ENCODE peak calls at places on chromosomes 1 and 21, in eight cellular contexts. P is neural crest cell, R is ovary, L is endodermal cell, X is endothelial cell, G is dorsolateral prefrontal cortex, D is cardiac fibroblast, N is type B pancreatic cell. K is an unnamed sample.

GRCh38 chr1:174497461-174497860 is 49.7 kb downstream of the GPR52 start:
- DNase-seq in D (no peak), G (no peak), N (no peak), P (no peak), R (no peak), L (no peak), X (no peak), K (no peak)

GRCh38 chr1:27137022-27137542 is 17.8 kb downstream of the SLC9A1 start:
- DNase-seq in G (peak), R (no peak), X (no peak), N (no peak), L (peak), P (no peak), D (no peak), K (no peak)

GRCh38 chr1:184792450-184792969 is 37.9 kb upstream of the EDEM3 start:
- DNase-seq in N (no peak), G (peak), X (no peak), P (no peak), L (no peak), R (no peak), D (peak), K (no peak)

GRCh38 chr1:190849346-190849745 is 371.7 kb upstream of the BRINP3 start:
- DNase-seq in G (no peak), L (no peak), N (no peak), D (no peak), X (no peak), P (no peak), R (no peak), K (no peak)

GRCh38 chr1:201820413-201820812 is 8.5 kb upstream of the IPO9 start:
- DNase-seq in L (no peak), X (no peak), N (no peak), R (no peak), G (no peak), D (no peak), P (no peak), K (no peak)

GRCh38 chr21:42067531-42068255 is 3.4 kb upstream of the UMODL1 start:
- DNase-seq in R (no peak), D (no peak), L (no peak), N (no peak), X (no peak), P (no peak), G (no peak), K (no peak)

GRCh38 chr1:210776722-210777121 is 357.2 kb downstream of the KCNH1 start:
- DNase-seq in R (no peak), L (no peak), N (no peak), D (no peak), X (no peak), G (no peak), P (no peak), K (no peak)

GRCh38 chr1:174075245-174075692 is 53.1 kb upstream of the RC3H1 start:
- DNase-seq in D (peak), X (no peak), N (no peak), R (no peak), P (no peak), L (no peak), G (no peak), K (no peak)

GRCh38 chr1:52454779-52455178 is 50.4 kb downstream of the PRPF38A start:
- DNase-seq in N (no peak), P (no peak), R (no peak), X (no peak), L (no peak), G (no peak), D (no peak), K (no peak)

GRCh38 chr1:203480525-203481084 is 5.0 kb downstream of the PRELP start:
- DNase-seq in R (peak), P (no peak), N (no peak), X (no peak), L (peak), D (peak), G (no peak), K (no peak)

GRCh38 chr1:213082778-213083445 is 31.9 kb downstream of the RPS6KC1 start:
- DNase-seq in D (no peak), N (no peak), R (no peak), L (no peak), X (no peak), P (no peak), G (no peak), K (no peak)

GRCh38 chr1:25435315-25436103 is 4.8 kb downstream of the MACO1 start:
- DNase-seq in P (no peak), R (no peak), L (no peak), G (no peak), D (no peak), N (no peak), X (no peak), K (no peak)

GRCh38 chr1:15380606-15381508 is 28.8 kb upstream of the EFHD2 start:
- DNase-seq in R (no peak), L (no peak), G (no peak), D (no peak), P (no peak), N (no peak), X (no peak), K (no peak)

GRCh38 chr1:21659099-21659923 is 9.8 kb downstream of the RAP1GAP start:
- DNase-seq in L (peak), R (peak), P (peak), X (peak), D (peak), G (peak), N (peak), K (peak)

GRCh38 chr21:39867198-39867650 is at the start of gene PCP4:
- DNase-seq in D (peak), N (no peak), X (peak), L (peak), G (peak), R (peak), P (peak), K (peak)

GRCh38 chr1:3577300-3577699 is 34.0 kb downstream of the MEGF6 start:
- DNase-seq in L (no peak), G (peak), D (peak), R (no peak), N (no peak), P (no peak), X (no peak), K (no peak)

GRCh38 chr1:39132505-39133339 is 71.8 kb upstream of the MACF1 start:
- DNase-seq in L (peak), D (peak), N (no peak), P (peak), G (peak), X (peak), R (peak), K (peak)

GRCh38 chr1:84997667-84998600 is 1.0 kb upstream of the MCOLN2 start:
- DNase-seq in D (peak), P (peak), N (no peak), G (no peak), R (no peak), L (peak), X (peak), K (peak)

GRCh38 chr1:183764981-183765380 is 39.9 kb upstream of the RGL1 start:
- DNase-seq in D (no peak), X (no peak), P (no peak), R (no peak), N (no peak), L (no peak), G (no peak), K (no peak)

GRCh38 chr1:143735764-143736461 is 235.9 kb downstream of the FAM72C start:
- DNase-seq in G (no peak), D (no peak), P (no peak), R (no peak), L (no peak), N (no peak), X (peak), K (peak)

GRCh38 chr1:219121634-219122033 is 52.0 kb upstream of the LYPLAL1 start:
- DNase-seq in D (no peak), N (no peak), R (no peak), G (no peak), X (no peak), P (no peak), L (no peak), K (no peak)

GRCh38 chr1:41783189-41783639 is 135.5 kb downstream of the HIVEP3 start:
- DNase-seq in D (peak), G (no peak), N (no peak), L (no peak), X (no peak), R (no peak), P (no peak), K (no peak)

GRCh38 chr1:234684854-234685253 is 74.9 kb upstream of the IRF2BP2 start:
- DNase-seq in D (peak), N (no peak), L (no peak), R (no peak), P (no peak), G (no peak), X (no peak), K (no peak)

GRCh38 chr1:61742620-61743431 is 546 bp downstream of the PATJ start:
- DNase-seq in X (peak), D (peak), R (peak), N (peak), L (peak), G (peak), P (peak), K (peak)

GRCh38 chr1:7449750-7450149 is 321.3 kb upstream of the VAMP3 start:
- DNase-seq in R (no peak), N (no peak), L (no peak), G (no peak), P (no peak), X (no peak), D (no peak), K (no peak)

GRCh38 chr1:201171063-201172036 is 17.1 kb upstream of the TMEM9 start:
- DNase-seq in L (peak), G (peak), X (peak), R (peak), P (peak), D (peak), N (peak), K (peak)

GRCh38 chr1:48873944-48874343 is 97.3 kb upstream of the BEND5 start:
- DNase-seq in G (no peak), R (no peak), X (no peak), L (peak), D (no peak), N (no peak), P (no peak), K (no peak)

GRCh38 chr1:230793463-230793745 is 46.2 kb downstream of the CAPN9 start:
- DNase-seq in D (no peak), R (no peak), G (no peak), L (no peak), N (peak), X (no peak), P (no peak), K (no peak)

GRCh38 chr1:230794871-230795645 is 47.9 kb downstream of the CAPN9 start:
- DNase-seq in L (peak), G (no peak), X (no peak), D (no peak), P (no peak), R (no peak), N (peak), K (no peak)

GRCh38 chr1:230794431-230794830 is 47.2 kb downstream of the CAPN9 start:
- DNase-seq in P (no peak), D (peak), N (peak), L (peak), X (no peak), G (no peak), R (no peak), K (no peak)

GRCh38 chr1:230791986-230792564 is 44.9 kb downstream of the CAPN9 start:
- DNase-seq in G (no peak), P (no peak), D (no peak), R (no peak), L (peak), N (peak), X (no peak), K (no peak)

DNA sequence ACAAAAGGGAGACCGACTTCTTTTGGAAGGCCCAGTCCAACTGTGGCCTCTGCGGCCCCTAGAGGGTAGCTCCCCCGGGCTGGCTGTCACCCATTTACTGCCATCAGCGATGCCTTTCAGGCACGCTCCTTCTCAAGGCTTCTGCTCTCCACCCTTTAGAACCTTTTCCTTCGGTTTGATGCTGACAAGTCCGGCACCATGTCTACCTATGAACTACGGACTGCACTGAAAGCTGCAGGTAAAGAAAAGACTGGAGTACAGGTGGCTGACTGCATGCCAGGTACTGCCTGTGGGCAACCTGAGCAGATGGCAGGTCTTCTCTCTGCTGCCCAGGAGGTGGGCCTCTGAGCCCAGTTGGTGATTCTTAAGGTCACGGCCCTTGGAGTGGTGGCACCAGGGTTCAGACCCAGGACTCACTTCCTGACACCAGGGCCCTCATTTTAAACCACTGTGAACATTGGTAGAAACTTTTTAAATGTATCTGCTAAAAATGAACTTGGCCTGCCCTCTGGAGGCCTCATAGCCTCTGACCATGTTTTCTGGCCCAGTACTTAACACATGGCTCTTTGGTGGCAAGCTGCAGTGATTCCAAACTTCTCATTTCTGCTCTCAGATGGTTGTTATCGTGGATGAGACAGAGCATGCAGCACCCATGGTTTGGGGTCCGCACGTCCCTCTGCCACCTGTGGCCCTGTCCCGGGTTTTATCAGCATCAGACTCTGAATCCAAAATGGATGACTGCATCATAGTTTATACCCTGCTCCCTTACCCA is 45.7 kb downstream of the CAPN9 start:
- DNase-seq in D (no peak), N (peak), R (no peak), P (no peak), G (no peak), L (peak), X (no peak), K (no peak)
- TF ChIP-seq CTCF in D (no peak), N (peak), R (no peak), P (peak), G (no peak), L (peak), X (no peak), K (no peak)

GRCh38 chr1:12014141-12014981 is 4.9 kb upstream of the MIIP start:
- DNase-seq in X (no peak), R (no peak), G (no peak), P (no peak), L (peak), N (no peak), D (peak), K (no peak)
- TF ChIP-seq CTCF in X (no peak), R (no peak), G (no peak), P (peak), L (peak), N (peak), D (peak), K (peak)

GRCh38 chr1:34900775-34901502 is 28.5 kb downstream of the DLGAP3 start:
- DNase-seq in P (no peak), R (no peak), L (peak), D (no peak), X (no peak), G (no peak), N (no peak), K (no peak)

GRCh38 chr1:34898220-34898820 is 31.1 kb downstream of the DLGAP3 start:
- DNase-seq in D (peak), R (no peak), L (peak), X (no peak), G (no peak), P (no peak), N (no peak), K (no peak)

GRCh38 chr1:34899906-34900305 is 29.5 kb downstream of the DLGAP3 start:
- DNase-seq in G (no peak), X (no peak), N (no peak), L (peak), R (no peak), P (no peak), D (no peak), K (no peak)

GRCh38 chr1:34899471-34899870 is 30.0 kb downstream of the DLGAP3 start:
- DNase-seq in R (no peak), D (no peak), P (no peak), G (no peak), L (peak), X (no peak), N (no peak), K (no peak)

DNA sequence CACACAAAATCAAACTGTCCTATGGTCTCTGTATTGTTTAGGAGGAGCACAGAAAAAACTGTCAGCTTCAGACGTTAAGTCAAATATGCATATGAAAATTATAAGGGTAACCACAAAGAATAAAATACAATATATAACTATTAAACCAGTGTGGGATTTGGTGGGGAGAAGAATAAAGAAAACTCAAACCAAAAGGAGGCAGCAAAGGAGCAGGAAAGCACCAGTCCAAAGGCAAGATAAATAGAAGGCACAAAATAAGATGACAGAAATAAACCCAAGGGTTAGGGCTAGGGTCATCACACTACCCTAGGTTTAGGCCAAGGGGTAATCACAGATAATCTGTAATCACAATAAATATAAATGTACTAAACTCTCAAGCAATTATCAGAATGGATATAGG is 32.8 kb downstream of the DLGAP3 start:
- DNase-seq in L (peak), G (no peak), X (no peak), P (no peak), D (peak), N (no peak), R (no peak), K (no peak)
- TF ChIP-seq CTCF in L (peak), G (no peak), X (no peak), P (no peak), D (no peak), N (no peak), R (no peak), K (no peak)

GRCh38 chr1:107692580-107693345 is 272.2 kb downstream of the VAV3 start:
- DNase-seq in N (no peak), D (no peak), G (no peak), L (no peak), X (no peak), P (no peak), R (no peak), K (no peak)
- TF ChIP-seq CTCF in N (no peak), D (no peak), G (no peak), L (no peak), X (no peak), P (no peak), R (no peak), K (no peak)

GRCh38 chr1:151853411-151853930 is at the start of gene THEM5:
- DNase-seq in L (no peak), N (no peak), P (no peak), D (no peak), G (no peak), R (no peak), X (no peak), K (no peak)
- TF ChIP-seq CTCF in L (no peak), N (no peak), P (no peak), D (no peak), G (no peak), R (no peak), X (no peak), K (no peak)

GRCh38 chr1:98824724-98825123 is 163.2 kb downstream of the SNX7 start:
- DNase-seq in P (no peak), D (no peak), N (no peak), G (no peak), R (no peak), L (no peak), X (no peak), K (no peak)
- TF ChIP-seq CTCF in P (no peak), D (no peak), N (no peak), G (no peak), R (no peak), L (no peak), X (no peak), K (no peak)

GRCh38 chr1:198255783-198256182 is 99.0 kb downstream of the NEK7 start:
- DNase-seq in D (no peak), G (no peak), N (no peak), P (no peak), X (no peak), L (no peak), R (no peak), K (no peak)

GRCh38 chr1:198253668-198254067 is 96.9 kb downstream of the NEK7 start:
- DNase-seq in R (no peak), L (no peak), P (no peak), G (no peak), X (no peak), N (no peak), D (peak), K (no peak)

GRCh38 chr1:198254948-198255347 is 98.2 kb downstream of the NEK7 start:
- DNase-seq in D (no peak), P (no peak), X (no peak), R (no peak), N (no peak), L (no peak), G (no peak), K (no peak)

GRCh38 chr1:198253259-198253658 is 96.5 kb downstream of the NEK7 start:
- DNase-seq in X (no peak), L (no peak), R (no peak), D (no peak), P (no peak), N (no peak), G (no peak), K (no peak)

DNA sequence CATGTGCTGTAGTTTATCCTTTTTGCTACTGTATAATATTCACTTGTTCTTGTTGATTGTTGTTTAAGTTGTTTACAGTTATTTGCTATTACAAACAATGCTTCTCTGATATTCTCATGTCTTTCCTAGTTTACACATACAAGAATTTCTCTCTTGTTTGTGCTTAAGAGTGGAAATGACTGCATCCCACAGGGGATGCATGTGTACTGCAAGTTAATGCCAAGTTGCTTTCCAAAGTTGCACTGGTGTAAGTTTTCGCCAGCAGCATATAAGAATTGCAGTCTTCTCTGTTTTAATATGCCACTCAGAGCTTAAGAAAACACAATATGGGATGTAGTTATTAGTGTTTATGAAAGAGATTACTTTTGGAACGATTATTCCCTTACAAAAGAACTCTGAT is 97.7 kb downstream of the NEK7 start:
- DNase-seq in N (no peak), R (no peak), P (no peak), G (no peak), X (no peak), L (no peak), D (peak), K (no peak)
- TF ChIP-seq CTCF in N (peak), R (no peak), P (peak), G (no peak), X (no peak), L (peak), D (peak), K (no peak)

GRCh38 chr1:180920702-180921101 is 8.0 kb downstream of the KIAA1614 start:
- DNase-seq in L (no peak), R (no peak), P (no peak), X (no peak), G (no peak), D (no peak), N (no peak), K (no peak)
- TF ChIP-seq CTCF in L (peak), R (no peak), P (peak), X (peak), G (no peak), D (peak), N (peak), K (peak)

GRCh38 chr1:17118706-17119075 is 560 bp downstream of the PADI2 start:
- DNase-seq in X (no peak), R (no peak), G (no peak), L (peak), P (no peak), D (no peak), N (no peak), K (no peak)

GRCh38 chr1:17116643-17117042 is 2.6 kb downstream of the PADI2 start:
- DNase-seq in N (no peak), D (no peak), G (no peak), L (no peak), R (no peak), X (no peak), P (no peak), K (no peak)

GRCh38 chr1:17119076-17119743 is at the start of gene PADI2:
- DNase-seq in D (peak), X (peak), R (peak), L (peak), N (peak), P (peak), G (peak), K (peak)

GRCh38 chr1:17117451-17118265 is 1.6 kb downstream of the PADI2 start:
- DNase-seq in L (no peak), D (no peak), G (no peak), N (no peak), R (no peak), P (no peak), X (no peak), K (no peak)

GRCh38 chr1:17118268-17118667 is 983 bp downstream of the PADI2 start:
- DNase-seq in X (no peak), N (no peak), P (no peak), L (no peak), R (no peak), D (no peak), G (no peak), K (no peak)
- TF ChIP-seq CTCF in X (no peak), N (no peak), P (no peak), L (no peak), R (no peak), D (no peak), G (no peak), K (no peak)